ENCODE peak calls at places on chromosomes 11 and 22, in six cellular contexts. One of them, this sample, is unnamed.

GRCh38 chr11:78812513-78813293 is 238.0 kb upstream of the NARS2 start:
- DNase-seq in A549: no peak
- DNase-seq in CD8-positive, alpha-beta T cell: no peak
- DNase-seq in endothelial cell: no peak
- DNase-seq in body of pancreas: no peak
- DNase-seq in nephron progenitor cell: no peak
- DNase-seq in this sample: no peak

GRCh38 chr11:124756753-124757227 is 4.7 kb upstream of the VSIG2 start:
- DNase-seq in body of pancreas: no peak
- DNase-seq in endothelial cell: no peak
- DNase-seq in nephron progenitor cell: no peak
- DNase-seq in CD8-positive, alpha-beta T cell: no peak
- DNase-seq in A549: no peak
- DNase-seq in this sample: no peak

GRCh38 chr11:91798240-91798639 is 426.4 kb upstream of the FAT3 start:
- DNase-seq in A549: no peak
- DNase-seq in body of pancreas: no peak
- DNase-seq in nephron progenitor cell: no peak
- DNase-seq in endothelial cell: no peak
- DNase-seq in CD8-positive, alpha-beta T cell: no peak
- DNase-seq in this sample: no peak

GRCh38 chr11:910589-911030 is at the start of gene CHID1:
- DNase-seq in endothelial cell: peak
- DNase-seq in A549: peak
- DNase-seq in CD8-positive, alpha-beta T cell: peak
- DNase-seq in nephron progenitor cell: peak
- DNase-seq in body of pancreas: peak
- DNase-seq in this sample: peak

GRCh38 chr22:35543702-35544101 is 3.1 kb downstream of the RASD2 start:
- DNase-seq in endothelial cell: no peak
- DNase-seq in body of pancreas: no peak
- DNase-seq in A549: no peak
- DNase-seq in nephron progenitor cell: no peak
- DNase-seq in CD8-positive, alpha-beta T cell: no peak
- DNase-seq in this sample: no peak

GRCh38 chr11:119318240-119319135 is 1.6 kb upstream of the MCAM start:
- DNase-seq in A549: no peak
- DNase-seq in CD8-positive, alpha-beta T cell: no peak
- DNase-seq in endothelial cell: no peak
- DNase-seq in body of pancreas: no peak
- DNase-seq in nephron progenitor cell: no peak
- DNase-seq in this sample: no peak

GRCh38 chr11:119727523-119728081 is 1.4 kb downstream of the NECTIN1 start:
- DNase-seq in body of pancreas: peak
- DNase-seq in A549: peak
- DNase-seq in endothelial cell: peak
- DNase-seq in CD8-positive, alpha-beta T cell: no peak
- DNase-seq in nephron progenitor cell: peak
- DNase-seq in this sample: no peak

GRCh38 chr22:28799834-28800307 is 498 bp downstream of the XBP1 start:
- DNase-seq in body of pancreas: peak
- DNase-seq in A549: no peak
- DNase-seq in CD8-positive, alpha-beta T cell: no peak
- DNase-seq in nephron progenitor cell: peak
- DNase-seq in endothelial cell: peak
- DNase-seq in this sample: no peak

GRCh38 chr11:120462825-120463224 is 48.7 kb upstream of the GRIK4 start:
- DNase-seq in A549: no peak
- DNase-seq in nephron progenitor cell: no peak
- DNase-seq in CD8-positive, alpha-beta T cell: no peak
- DNase-seq in endothelial cell: no peak
- DNase-seq in body of pancreas: no peak
- DNase-seq in this sample: no peak

GRCh38 chr22:22195265-22196017 is 49.1 kb upstream of the VPREB1 start:
- DNase-seq in nephron progenitor cell: peak
- DNase-seq in body of pancreas: peak
- DNase-seq in endothelial cell: peak
- DNase-seq in CD8-positive, alpha-beta T cell: peak
- DNase-seq in A549: peak
- DNase-seq in this sample: peak

GRCh38 chr22:22196018-22196533 is 48.5 kb upstream of the VPREB1 start:
- DNase-seq in body of pancreas: no peak
- DNase-seq in A549: no peak
- DNase-seq in endothelial cell: no peak
- DNase-seq in CD8-positive, alpha-beta T cell: no peak
- DNase-seq in nephron progenitor cell: no peak
- DNase-seq in this sample: no peak

GRCh38 chr22:22197993-22198402 is 46.6 kb upstream of the VPREB1 start:
- DNase-seq in endothelial cell: no peak
- DNase-seq in CD8-positive, alpha-beta T cell: no peak
- DNase-seq in nephron progenitor cell: no peak
- DNase-seq in body of pancreas: no peak
- DNase-seq in A549: no peak
- DNase-seq in this sample: no peak

GRCh38 chr22:22198751-22199150 is 45.8 kb upstream of the VPREB1 start:
- DNase-seq in nephron progenitor cell: no peak
- DNase-seq in CD8-positive, alpha-beta T cell: no peak
- DNase-seq in endothelial cell: no peak
- DNase-seq in body of pancreas: no peak
- DNase-seq in A549: no peak
- DNase-seq in this sample: no peak

GRCh38 chr22:22196833-22197477 is 47.6 kb upstream of the VPREB1 start:
- DNase-seq in endothelial cell: no peak
- DNase-seq in body of pancreas: no peak
- DNase-seq in CD8-positive, alpha-beta T cell: no peak
- DNase-seq in A549: no peak
- DNase-seq in nephron progenitor cell: no peak
- DNase-seq in this sample: no peak
- TF ChIP-seq CTCF in endothelial cell: no peak
- TF ChIP-seq CTCF in body of pancreas: no peak
- TF ChIP-seq CTCF in CD8-positive, alpha-beta T cell: no peak
- TF ChIP-seq CTCF in A549: no peak
- TF ChIP-seq CTCF in nephron progenitor cell: no peak
- TF ChIP-seq CTCF in this sample: no peak

GRCh38 chr11:134905513-134905912 is 493.5 kb upstream of the B3GAT1 start:
- DNase-seq in A549: no peak
- DNase-seq in body of pancreas: peak
- DNase-seq in nephron progenitor cell: no peak
- DNase-seq in CD8-positive, alpha-beta T cell: no peak
- DNase-seq in endothelial cell: no peak
- DNase-seq in this sample: no peak

GRCh38 chr11:134904103-134904502 is 492.1 kb upstream of the B3GAT1 start:
- DNase-seq in A549: no peak
- DNase-seq in CD8-positive, alpha-beta T cell: no peak
- DNase-seq in body of pancreas: no peak
- DNase-seq in nephron progenitor cell: no peak
- DNase-seq in endothelial cell: no peak
- DNase-seq in this sample: no peak

GRCh38 chr11:134901536-134901935 is 489.5 kb upstream of the B3GAT1 start:
- DNase-seq in endothelial cell: no peak
- DNase-seq in nephron progenitor cell: no peak
- DNase-seq in A549: no peak
- DNase-seq in CD8-positive, alpha-beta T cell: no peak
- DNase-seq in body of pancreas: no peak
- DNase-seq in this sample: no peak

GRCh38 chr11:134905966-134906955 is 494.2 kb upstream of the B3GAT1 start:
- DNase-seq in body of pancreas: no peak
- DNase-seq in nephron progenitor cell: no peak
- DNase-seq in endothelial cell: no peak
- DNase-seq in A549: no peak
- DNase-seq in CD8-positive, alpha-beta T cell: no peak
- DNase-seq in this sample: no peak

GRCh38 chr11:134901955-134902707 is 490.1 kb upstream of the B3GAT1 start:
- DNase-seq in CD8-positive, alpha-beta T cell: no peak
- DNase-seq in A549: no peak
- DNase-seq in endothelial cell: no peak
- DNase-seq in nephron progenitor cell: no peak
- DNase-seq in body of pancreas: no peak
- DNase-seq in this sample: no peak
- TF ChIP-seq CTCF in CD8-positive, alpha-beta T cell: no peak
- TF ChIP-seq CTCF in A549: no peak
- TF ChIP-seq CTCF in endothelial cell: no peak
- TF ChIP-seq CTCF in nephron progenitor cell: no peak
- TF ChIP-seq CTCF in body of pancreas: no peak
- TF ChIP-seq CTCF in this sample: no peak

DNA sequence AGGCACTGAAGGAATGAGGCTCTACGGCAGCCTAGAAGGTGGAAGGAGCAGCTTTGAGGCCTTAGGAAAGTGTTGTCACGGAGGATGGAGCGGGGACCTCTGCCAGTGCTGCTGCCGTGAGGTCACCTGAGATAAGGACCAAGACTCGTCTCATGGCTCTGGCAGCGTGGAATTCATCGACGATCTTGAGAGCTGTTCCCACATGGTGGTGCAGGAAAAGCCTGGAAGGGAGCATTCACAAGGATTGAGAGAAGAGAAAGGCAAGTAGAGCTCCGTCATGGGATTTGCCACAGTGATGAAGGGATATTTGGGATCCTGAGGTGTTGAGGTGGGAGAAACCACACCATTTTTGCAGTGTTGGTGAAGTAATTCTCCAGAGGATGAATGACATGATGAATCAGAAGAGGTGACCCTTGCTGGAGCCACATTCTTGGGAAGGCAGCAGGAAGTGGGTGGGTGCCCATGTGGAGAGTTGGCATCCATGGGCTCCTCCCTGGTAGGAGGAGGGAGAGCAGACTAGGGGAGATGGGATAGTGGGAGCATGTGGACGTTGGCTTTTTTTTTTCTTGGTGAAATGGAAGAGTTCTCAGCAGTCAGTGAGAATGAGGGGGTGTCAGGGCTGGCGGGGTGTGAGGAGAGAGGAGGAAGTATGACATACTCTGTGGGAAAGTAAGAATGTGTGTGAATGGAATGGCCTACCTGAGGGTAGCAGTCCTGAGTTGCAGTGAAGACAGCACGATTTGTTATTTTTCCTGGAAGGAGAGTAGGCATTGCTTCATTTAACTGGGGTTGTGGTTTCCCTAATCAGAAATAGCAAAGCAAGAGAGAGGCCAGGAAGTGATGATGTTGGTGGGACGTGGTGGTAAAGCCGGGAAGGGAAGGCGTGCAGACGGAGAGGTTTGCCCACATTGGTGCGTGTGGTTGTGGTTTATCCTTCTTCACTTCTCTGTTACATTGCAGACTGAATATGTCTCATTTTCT is 11.1 kb downstream of the PPP6R3 start:
- DNase-seq in CD8-positive, alpha-beta T cell: no peak
- DNase-seq in body of pancreas: no peak
- DNase-seq in endothelial cell: no peak
- DNase-seq in nephron progenitor cell: no peak
- DNase-seq in A549: no peak
- DNase-seq in this sample: no peak
- TF ChIP-seq CTCF in CD8-positive, alpha-beta T cell: no peak
- TF ChIP-seq CTCF in body of pancreas: no peak
- TF ChIP-seq CTCF in endothelial cell: no peak
- TF ChIP-seq CTCF in nephron progenitor cell: no peak
- TF ChIP-seq CTCF in A549: no peak
- TF ChIP-seq CTCF in this sample: no peak

GRCh38 chr22:37931893-37932389 is 21.5 kb downstream of the C22orf23 start:
- DNase-seq in CD8-positive, alpha-beta T cell: no peak
- DNase-seq in endothelial cell: no peak
- DNase-seq in A549: no peak
- DNase-seq in nephron progenitor cell: no peak
- DNase-seq in body of pancreas: no peak
- DNase-seq in this sample: no peak

GRCh38 chr22:37932401-37932800 is 21.0 kb downstream of the C22orf23 start:
- DNase-seq in CD8-positive, alpha-beta T cell: no peak
- DNase-seq in nephron progenitor cell: no peak
- DNase-seq in body of pancreas: no peak
- DNase-seq in A549: no peak
- DNase-seq in endothelial cell: no peak
- DNase-seq in this sample: no peak

GRCh38 chr22:37929390-37929789 is 23.3 kb downstream of the MICALL1 start:
- DNase-seq in A549: no peak
- DNase-seq in body of pancreas: peak
- DNase-seq in nephron progenitor cell: no peak
- DNase-seq in CD8-positive, alpha-beta T cell: no peak
- DNase-seq in endothelial cell: no peak
- DNase-seq in this sample: no peak

GRCh38 chr22:37930270-37930951 is 23.0 kb downstream of the C22orf23 start:
- DNase-seq in A549: peak
- DNase-seq in nephron progenitor cell: no peak
- DNase-seq in endothelial cell: no peak
- DNase-seq in body of pancreas: peak
- DNase-seq in CD8-positive, alpha-beta T cell: no peak
- DNase-seq in this sample: no peak

DNA sequence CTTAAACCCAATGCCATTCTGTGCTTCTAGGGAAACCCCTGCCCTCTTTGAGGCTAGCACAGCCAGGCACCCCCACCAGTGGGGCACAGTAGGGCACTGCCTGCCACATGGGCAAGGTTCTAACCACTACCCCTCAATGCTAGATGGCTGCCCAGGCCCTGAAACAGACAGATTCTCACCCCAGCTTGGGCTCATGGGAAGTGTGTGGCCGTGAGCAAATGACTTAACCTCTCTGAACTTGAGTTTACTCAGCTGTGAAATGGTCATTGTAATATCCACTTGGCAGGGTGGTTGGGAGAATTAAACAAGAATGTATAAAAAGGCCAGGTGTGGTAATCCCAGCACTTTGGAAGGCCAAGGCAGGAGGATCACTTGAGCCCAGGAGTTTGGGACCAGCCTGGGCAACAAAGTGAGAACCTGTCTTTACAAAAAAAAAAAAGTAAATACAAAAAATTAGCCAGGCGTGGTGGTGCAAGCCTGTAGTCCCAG is 22.4 kb downstream of the C22orf23 start:
- DNase-seq in A549: no peak
- DNase-seq in CD8-positive, alpha-beta T cell: no peak
- DNase-seq in nephron progenitor cell: no peak
- DNase-seq in endothelial cell: no peak
- DNase-seq in body of pancreas: peak
- DNase-seq in this sample: no peak
- TF ChIP-seq CTCF in A549: no peak
- TF ChIP-seq CTCF in CD8-positive, alpha-beta T cell: no peak
- TF ChIP-seq CTCF in nephron progenitor cell: no peak
- TF ChIP-seq CTCF in endothelial cell: no peak
- TF ChIP-seq CTCF in body of pancreas: no peak
- TF ChIP-seq CTCF in this sample: no peak

DNA sequence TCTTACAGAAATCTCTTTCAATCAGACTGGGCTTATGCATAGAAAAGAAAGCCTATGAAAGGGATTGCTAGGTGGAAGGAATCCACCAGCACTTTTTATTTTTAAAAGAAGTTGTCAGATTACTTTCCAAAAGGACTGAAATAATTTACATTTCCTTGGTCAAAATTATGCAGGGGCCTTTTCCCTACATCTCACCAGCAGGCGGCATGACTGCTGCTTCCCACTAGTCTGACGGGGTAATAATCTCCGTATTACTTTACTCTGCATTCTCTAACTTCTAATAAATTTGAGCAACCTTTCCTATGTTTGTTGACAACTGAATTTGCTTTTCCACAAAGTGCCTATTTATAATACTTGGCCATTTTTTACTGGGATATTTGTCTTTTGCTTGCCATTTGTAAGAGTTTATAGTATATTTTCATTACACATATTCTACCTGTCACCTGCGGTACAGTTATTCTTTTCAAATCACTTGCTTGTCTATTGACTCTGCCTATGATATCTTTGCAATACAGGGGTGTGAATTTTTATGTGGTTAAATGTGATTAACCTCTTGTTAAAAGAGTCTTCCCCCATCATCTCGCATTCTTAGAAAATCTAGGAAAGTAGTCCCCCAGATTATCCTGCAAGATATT is 51.9 kb upstream of the USP47 start:
- DNase-seq in nephron progenitor cell: peak
- DNase-seq in body of pancreas: peak
- DNase-seq in A549: peak
- DNase-seq in endothelial cell: peak
- DNase-seq in CD8-positive, alpha-beta T cell: no peak
- DNase-seq in this sample: no peak
- TF ChIP-seq CTCF in nephron progenitor cell: peak
- TF ChIP-seq CTCF in body of pancreas: peak
- TF ChIP-seq CTCF in A549: peak
- TF ChIP-seq CTCF in endothelial cell: peak
- TF ChIP-seq CTCF in CD8-positive, alpha-beta T cell: peak
- TF ChIP-seq CTCF in this sample: peak